ENCODE peak calls at places on chromosome 22, in nine cellular contexts. J is left lung, W is sigmoid colon, K is thoracic aorta, U is K562, P is upper lobe of right lung, F is heart right ventricle, X is adrenal gland, Z is foreskin keratinocyte. N is an unnamed sample.

GRCh38 chr22:30869996-30870395 is 98.6 kb downstream of the MORC2 start:
- DNase-seq in J (no peak), W (peak), K (no peak), U (no peak), P (peak), F (peak), X (no peak), Z (no peak), N (no peak)

GRCh38 chr22:36009085-36009484 is 19.5 kb downstream of the RBFOX2 start:
- DNase-seq in J (no peak), W (no peak), K (no peak), U (no peak), P (no peak), F (no peak), X (no peak), Z (no peak), N (no peak)

GRCh38 chr22:39574779-39575551 is 4.4 kb downstream of the CACNA1I start:
- DNase-seq in J (peak), W (no peak), K (no peak), U (peak), P (no peak), F (no peak), X (peak), Z (peak), N (no peak)

GRCh38 chr22:31630331-31631329 is 31.4 kb downstream of the PISD start:
- DNase-seq in J (peak), W (peak), K (peak), U (peak), P (peak), F (peak), X (peak), Z (peak), N (peak)

GRCh38 chr22:32120603-32121002 is 38.5 kb downstream of the C22orf42 start:
- DNase-seq in J (no peak), W (no peak), K (no peak), U (no peak), P (no peak), F (no peak), X (no peak), Z (no peak), N (no peak)

GRCh38 chr22:17952273-17952801 is 72.0 kb downstream of the MICAL3 start:
- DNase-seq in J (no peak), W (peak), K (no peak), U (peak), P (no peak), F (no peak), X (no peak), Z (no peak), N (no peak)

GRCh38 chr22:41197046-41197807 is 7.9 kb upstream of the L3MBTL2 start:
- DNase-seq in J (peak), W (peak), K (peak), U (peak), P (peak), F (peak), X (peak), Z (peak), N (peak)

GRCh38 chr22:36160499-36160942 is at the start of gene APOL3:
- DNase-seq in J (peak), W (peak), K (no peak), U (no peak), P (peak), F (peak), X (peak), Z (no peak), N (peak)

GRCh38 chr22:48753752-48754517 is 1073.7 kb downstream of the BRD1 start:
- DNase-seq in J (no peak), W (peak), K (no peak), U (no peak), P (no peak), F (no peak), X (no peak), Z (no peak), N (no peak)

GRCh38 chr22:30878516-30879365 is 89.8 kb downstream of the MORC2 start:
- DNase-seq in J (no peak), W (no peak), K (no peak), U (peak), P (peak), F (peak), X (no peak), Z (no peak), N (no peak)

GRCh38 chr22:24954856-24955255 is 2.3 kb downstream of the KIAA1671 start:
- DNase-seq in J (no peak), W (no peak), K (no peak), U (no peak), P (no peak), F (no peak), X (peak), Z (no peak), N (no peak)

GRCh38 chr22:47191630-47192105 is 429.2 kb downstream of the TBC1D22A start:
- DNase-seq in J (no peak), W (no peak), K (no peak), U (no peak), P (no peak), F (no peak), X (no peak), Z (no peak), N (no peak)

GRCh38 chr22:39994566-39995345 is at the start of gene FAM83F:
- DNase-seq in J (no peak), W (no peak), K (no peak), U (no peak), P (no peak), F (peak), X (peak), Z (no peak), N (no peak)

GRCh38 chr22:43883012-43883661 is 8.7 kb downstream of the PNPLA5 start:
- DNase-seq in J (peak), W (peak), K (no peak), U (peak), P (peak), F (no peak), X (peak), Z (peak), N (no peak)

GRCh38 chr22:28935713-28936112 is 52.3 kb downstream of the ZNRF3 start:
- DNase-seq in J (no peak), W (no peak), K (no peak), U (no peak), P (no peak), F (no peak), X (no peak), Z (no peak), N (no peak)
- TF ChIP-seq CTCF in J (no peak), W (no peak), K (peak), U (peak), P (peak), F (no peak), X (no peak), Z (peak), N (no peak)

DNA sequence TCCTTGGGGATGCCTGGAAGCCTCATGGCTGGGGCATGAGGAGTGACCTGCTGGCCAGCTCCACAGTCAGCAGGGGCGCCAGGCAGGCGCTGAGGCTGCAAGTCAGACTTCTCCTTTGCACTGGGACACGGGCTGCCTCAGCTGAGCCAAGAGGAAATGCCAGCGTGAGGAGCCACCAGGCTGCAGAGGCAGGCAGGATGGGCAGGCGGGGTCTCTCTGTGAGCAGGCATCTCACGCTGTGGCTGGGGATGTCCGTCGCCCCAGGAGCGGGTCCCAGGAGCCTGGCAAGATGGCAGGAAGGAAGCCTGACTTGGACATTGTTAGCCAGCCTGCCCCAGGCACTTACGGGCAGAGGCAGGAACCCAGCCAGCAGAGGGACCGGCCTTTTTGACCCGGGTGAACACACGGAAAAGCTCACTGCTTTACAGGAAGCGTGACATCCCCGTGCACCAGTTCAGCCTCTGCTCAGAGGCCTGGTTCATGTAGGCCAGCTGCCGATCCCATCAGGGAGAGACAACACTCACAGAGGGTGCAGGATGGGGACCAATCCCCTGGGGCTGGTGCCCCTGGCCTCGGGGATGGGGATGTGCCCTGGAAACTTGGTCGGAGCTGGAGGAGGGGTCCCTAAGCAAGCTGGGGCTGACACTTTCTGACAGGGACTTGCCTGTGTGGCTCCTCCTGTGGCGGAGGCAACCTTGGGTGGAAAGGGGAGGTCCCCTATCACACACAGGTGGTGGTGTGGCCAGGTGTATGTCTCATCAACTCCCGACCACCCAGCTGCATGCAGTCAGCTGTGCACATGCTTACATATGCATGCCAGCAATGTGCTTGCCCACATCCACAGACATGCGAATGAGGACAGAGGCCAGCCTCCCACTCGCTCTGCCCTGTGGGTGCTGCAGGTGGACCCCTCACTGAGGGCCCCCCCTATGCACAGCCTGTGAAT is 10.0 kb downstream of the GNB1L start:
- DNase-seq in J (peak), W (peak), K (no peak), U (peak), P (peak), F (peak), X (peak), Z (no peak), N (peak)
- H3K27ac ChIP-seq in J (peak), W (peak), K (peak), U (no peak), P (peak), F (no peak), X (peak), Z (no peak), N (peak)

GRCh38 chr22:37633693-37634504 is 5.6 kb upstream of the SH3BP1 start:
- DNase-seq in J (peak), W (peak), K (no peak), U (peak), P (peak), F (peak), X (peak), Z (no peak), N (peak)
- TF ChIP-seq CTCF in J (peak), W (no peak), K (peak), U (no peak), P (peak), F (peak), X (no peak), Z (no peak), N (peak)

GRCh38 chr22:50544078-50544745 is 1.5 kb upstream of the KLHDC7B start:
- DNase-seq in J (peak), W (peak), K (no peak), U (no peak), P (peak), F (peak), X (peak), Z (peak), N (peak)
- H3K27ac ChIP-seq in J (peak), W (no peak), K (no peak), U (no peak), P (peak), F (no peak), X (peak), Z (peak), N (no peak)

DNA sequence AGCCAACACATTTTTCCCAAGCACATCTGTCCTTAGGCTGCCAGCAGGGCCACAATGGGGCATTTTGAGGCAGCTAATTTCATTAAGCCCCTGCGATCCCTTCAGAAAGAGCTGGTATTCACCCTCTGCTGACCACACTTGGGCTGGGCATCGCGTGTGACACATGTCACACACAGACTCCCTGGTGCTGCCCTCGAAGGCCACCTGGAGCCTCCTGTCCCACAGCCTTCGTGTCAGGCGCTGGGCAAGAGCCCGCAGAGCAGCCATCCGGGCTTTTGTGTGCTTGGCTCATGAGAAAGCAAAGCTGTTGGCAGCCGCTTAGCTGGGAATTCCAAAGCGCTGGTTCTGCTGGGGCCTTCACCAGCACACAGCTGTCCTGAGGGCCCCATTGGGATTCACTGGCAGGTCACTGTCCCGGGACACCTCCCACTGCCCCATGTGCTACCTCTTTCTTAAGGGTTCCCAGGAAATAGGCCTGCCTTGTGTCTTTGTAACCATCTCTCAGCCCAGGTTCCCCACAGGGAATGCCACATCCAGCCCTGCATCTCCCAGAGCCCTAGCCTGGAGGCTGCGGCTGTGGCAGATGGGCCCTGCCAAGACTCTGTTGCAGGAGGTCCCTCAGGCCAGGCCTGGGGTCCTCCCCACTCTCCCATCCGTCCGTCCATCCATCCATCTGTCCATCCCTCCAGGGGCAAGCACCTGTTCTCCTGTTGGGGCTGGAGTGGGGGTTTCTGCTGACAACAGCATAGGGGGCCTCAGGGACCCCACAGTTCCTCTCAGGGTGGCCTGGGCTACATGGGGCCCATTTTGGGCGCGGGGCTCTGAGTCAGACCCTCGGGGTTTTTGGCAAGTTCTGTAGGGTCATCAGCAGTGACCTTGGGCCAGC is 4.9 kb downstream of the CLDN5 start:
- DNase-seq in J (no peak), W (no peak), K (no peak), U (no peak), P (no peak), F (no peak), X (no peak), Z (no peak), N (no peak)
- TF ChIP-seq CTCF in J (no peak), W (no peak), K (no peak), U (no peak), P (no peak), F (no peak), X (no peak), Z (no peak), N (no peak)

DNA sequence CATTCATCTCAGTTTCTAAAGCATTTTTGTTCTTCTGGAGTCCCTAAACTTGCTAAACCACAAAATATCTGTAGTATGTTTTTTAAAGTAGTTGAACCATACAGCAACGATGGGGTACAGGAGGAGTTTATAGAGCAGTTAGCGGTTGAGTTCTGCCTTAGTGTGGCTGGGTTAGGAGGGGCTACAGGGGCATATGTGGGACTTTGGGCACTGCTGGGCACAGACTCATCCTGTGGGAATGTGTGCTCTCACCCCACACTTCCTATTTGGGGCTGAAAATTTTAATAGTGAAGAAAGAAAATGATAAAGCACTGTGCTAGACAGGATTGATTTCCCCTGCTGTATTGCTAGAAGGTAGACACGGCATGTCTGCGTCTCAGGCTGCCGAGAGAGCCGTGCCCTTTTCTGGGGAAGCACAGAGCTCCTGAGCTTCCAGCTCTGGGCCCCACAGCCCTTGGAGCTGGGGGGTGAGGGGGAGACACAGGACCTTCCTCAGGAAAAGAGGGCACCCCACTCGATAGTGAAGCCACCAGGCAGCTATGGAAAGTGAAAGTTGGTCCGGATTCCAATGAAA is 81.3 kb upstream of the PPARA start:
- DNase-seq in J (peak), W (peak), K (no peak), U (no peak), P (peak), F (peak), X (peak), Z (peak), N (peak)
- H3K27ac ChIP-seq in J (peak), W (peak), K (peak), U (peak), P (peak), F (peak), X (peak), Z (peak), N (peak)